ENCODE peak calls at places on chromosomes 7 and 10, in nine cellular contexts. K is progenitor cell of endocrine pancreas, V is Calu3, X is choroid plexus epithelial cell, P is SK-N-SH, R is mucosa of descending colon, L is HFF-Myc, U is stomach, A is left ventricle myocardium inferior. C is an unnamed sample.

GRCh38 chr10:3852147-3852904 is 67.3 kb upstream of the KLF6 start:
- DNase-seq in K (peak; percentile 29), V (peak; percentile 80), X (peak; percentile 99), P (no peak), R (peak; percentile 76), L (peak; percentile 91), U (peak; percentile 93), A (peak; percentile 34), C (peak; percentile 58)

GRCh38 chr10:86960003-86960862 is 1.8 kb downstream of the SNCG start:
- DNase-seq in K (no peak), V (peak; percentile 57), X (peak; percentile 67), P (peak; percentile 76), R (peak; percentile 58), L (no peak), U (no peak), A (peak; percentile 39), C (peak; percentile 80)

GRCh38 chr7:69254643-69255042 is 343.6 kb upstream of the AUTS2 start:
- DNase-seq in K (no peak), V (no peak), X (no peak), P (no peak), R (no peak), L (no peak), U (no peak), A (no peak), C (no peak)

GRCh38 chr10:80265740-80266512 is 23.5 kb downstream of the MAT1A start:
- DNase-seq in K (no peak), V (no peak), X (no peak), P (no peak), R (no peak), L (no peak), U (no peak), A (no peak), C (no peak)

GRCh38 chr10:526651-527312 is 162.7 kb downstream of the DIP2C start:
- DNase-seq in K (no peak), V (no peak), X (no peak), P (no peak), R (no peak), L (no peak), U (no peak), A (no peak), C (no peak)

GRCh38 chr7:8154290-8154689 is 107.7 kb downstream of the ICA1 start:
- DNase-seq in K (no peak), V (no peak), X (no peak), P (peak; percentile 31), R (no peak), L (no peak), U (no peak), A (no peak), C (no peak)

GRCh38 chr7:5699951-5700384 is 81.5 kb downstream of the RNF216 start:
- DNase-seq in K (no peak), V (no peak), X (peak; percentile 75), P (no peak), R (no peak), L (no peak), U (no peak), A (no peak), C (peak; percentile 53)

GRCh38 chr7:152597514-152597913 is 78.4 kb downstream of the XRCC2 start:
- DNase-seq in K (no peak), V (no peak), X (peak; percentile 2), P (no peak), R (no peak), L (peak; percentile 20), U (peak; percentile 15), A (no peak), C (no peak)

GRCh38 chr7:142883145-142883544 is 2.4 kb downstream of the TRPV6 start:
- DNase-seq in K (no peak), V (no peak), X (no peak), P (no peak), R (no peak), L (no peak), U (no peak), A (no peak), C (no peak)

GRCh38 chr7:142881586-142882337 is 3.8 kb downstream of the TRPV6 start:
- DNase-seq in K (peak; percentile 8), V (no peak), X (no peak), P (no peak), R (no peak), L (no peak), U (no peak), A (no peak), C (no peak)

GRCh38 chr7:142882338-142882678 is 3.2 kb downstream of the TRPV6 start:
- DNase-seq in K (no peak), V (no peak), X (no peak), P (no peak), R (no peak), L (no peak), U (no peak), A (no peak), C (no peak)

GRCh38 chr7:142879060-142879459 is 6.5 kb downstream of the TRPV6 start:
- DNase-seq in K (no peak), V (no peak), X (no peak), P (no peak), R (no peak), L (no peak), U (no peak), A (no peak), C (no peak)

GRCh38 chr7:142880886-142881505 is 4.5 kb downstream of the TRPV6 start:
- DNase-seq in K (peak; percentile 11), V (peak; percentile 63), X (peak; percentile 58), P (peak; percentile 73), R (no peak), L (no peak), U (peak; percentile 58), A (no peak), C (peak; percentile 74)
- TF ChIP-seq CTCF in K (peak; percentile 61), V (peak; percentile 92), X (peak; percentile 92), P (peak; percentile 75), R (peak; percentile 65), L (peak; percentile 87), U (no peak), A (peak; percentile 68), C (peak; percentile 67)

DNA sequence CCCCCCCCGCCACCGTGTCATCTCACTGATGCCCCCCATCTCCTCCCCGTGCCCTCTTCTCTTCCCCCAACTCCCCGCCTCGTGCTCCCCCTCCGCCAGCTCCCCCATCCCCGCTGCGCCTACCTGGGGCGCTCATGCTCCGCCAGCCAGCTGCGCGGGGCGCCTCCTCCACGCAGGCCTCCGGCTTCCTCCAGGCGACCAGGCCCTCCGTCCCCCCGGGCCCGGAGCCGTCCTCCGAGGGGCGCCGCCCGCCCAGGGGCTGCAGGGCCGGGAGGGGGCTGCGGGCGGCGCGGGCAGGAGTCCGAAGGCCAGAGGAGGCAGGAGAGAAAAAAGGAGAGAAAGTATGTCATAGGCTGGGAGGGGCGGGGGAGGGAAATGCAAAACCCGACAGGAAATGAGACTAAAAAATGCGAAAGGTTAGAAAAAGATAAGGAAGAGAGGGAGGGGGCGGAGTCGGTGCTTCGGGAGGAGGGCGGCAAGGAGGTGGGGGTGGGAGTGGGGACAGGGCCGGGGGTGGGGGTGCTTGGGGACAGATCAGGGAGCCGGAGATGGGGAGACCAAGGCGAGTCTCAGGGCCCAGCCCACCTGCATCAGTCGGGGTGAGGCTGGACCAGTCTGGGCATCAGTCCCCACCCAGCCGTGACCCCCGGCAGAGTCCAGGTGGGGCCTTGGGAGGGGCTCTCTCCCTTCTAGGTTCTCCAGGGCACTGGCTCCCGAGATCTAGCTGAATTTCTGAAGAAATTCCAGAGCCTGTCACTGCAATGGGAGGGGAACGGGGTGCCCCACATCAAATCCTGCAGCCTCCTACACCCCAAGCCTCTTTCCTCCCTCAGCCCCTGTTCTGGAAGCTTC is at the start of gene CARD11:
- DNase-seq in K (no peak), V (peak; percentile 48), X (no peak), P (peak; percentile 47), R (peak; percentile 34), L (no peak), U (no peak), A (no peak), C (peak; percentile 85)
- TF ChIP-seq CTCF in K (no peak), V (no peak), X (no peak), P (no peak), R (no peak), L (no peak), U (no peak), A (no peak), C (no peak)

GRCh38 chr7:16603633-16604032 is 41.9 kb downstream of the ANKMY2 start:
- DNase-seq in K (no peak), V (peak; percentile 56), X (no peak), P (no peak), R (no peak), L (no peak), U (no peak), A (no peak), C (no peak)

GRCh38 chr7:16599860-16600259 is 45.7 kb downstream of the ANKMY2 start:
- DNase-seq in K (no peak), V (peak; percentile 28), X (no peak), P (no peak), R (no peak), L (no peak), U (no peak), A (no peak), C (no peak)

GRCh38 chr7:16606704-16607103 is 38.9 kb downstream of the ANKMY2 start:
- DNase-seq in K (no peak), V (no peak), X (no peak), P (no peak), R (no peak), L (no peak), U (no peak), A (no peak), C (no peak)

GRCh38 chr7:16609842-16610450 is 35.6 kb downstream of the ANKMY2 start:
- DNase-seq in K (no peak), V (peak; percentile 44), X (peak; percentile 74), P (no peak), R (no peak), L (no peak), U (no peak), A (no peak), C (no peak)

DNA sequence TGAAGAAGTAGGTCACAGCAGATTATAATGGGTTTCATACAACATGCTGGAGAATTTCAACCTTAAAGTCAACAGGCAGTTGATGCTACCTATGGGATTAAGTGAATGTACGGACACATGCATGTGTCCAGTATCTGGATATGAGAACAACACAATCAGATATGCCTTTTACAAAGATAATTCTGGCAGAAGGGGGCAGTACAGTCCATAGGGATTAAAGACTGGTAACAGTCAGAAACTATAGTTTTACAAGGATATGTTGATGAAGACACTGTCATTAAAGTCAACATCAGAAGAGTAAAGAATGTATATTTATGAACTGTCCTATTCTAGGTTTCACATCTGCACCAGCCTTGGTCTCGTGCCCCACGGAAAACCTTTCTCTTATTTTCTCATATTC is 41.5 kb downstream of the ANKMY2 start:
- DNase-seq in K (no peak), V (no peak), X (peak; percentile 65), P (no peak), R (no peak), L (no peak), U (no peak), A (no peak), C (no peak)
- TF ChIP-seq CTCF in K (no peak), V (no peak), X (peak; percentile 52), P (peak; percentile 41), R (no peak), L (no peak), U (no peak), A (peak; percentile 35), C (no peak)

GRCh38 chr7:127245582-127245981 is 7.2 kb downstream of the GRM8 start:
- DNase-seq in K (no peak), V (no peak), X (no peak), P (no peak), R (no peak), L (no peak), U (no peak), A (no peak), C (no peak)

DNA sequence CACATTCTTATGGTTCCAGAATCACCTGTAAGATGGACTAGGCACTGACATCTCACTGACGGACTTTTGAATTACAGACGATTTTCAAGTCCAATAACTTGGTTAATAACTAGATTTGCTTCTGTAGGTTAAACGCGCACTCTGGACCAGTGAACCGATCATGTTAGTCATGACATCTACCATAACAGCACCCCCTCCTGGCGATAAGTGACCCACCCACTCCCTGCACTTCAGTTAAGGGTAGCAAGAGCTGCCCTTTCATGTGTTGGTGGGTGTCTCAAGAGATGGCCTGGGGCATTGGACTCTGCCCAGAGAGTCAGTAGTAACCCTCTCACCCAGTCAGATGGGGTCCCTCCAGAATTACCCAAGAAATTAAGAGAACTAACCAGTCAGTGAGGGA is 12.9 kb downstream of the GRM8 start:
- DNase-seq in K (no peak), V (no peak), X (no peak), P (no peak), R (no peak), L (no peak), U (no peak), A (no peak), C (no peak)
- TF ChIP-seq CTCF in K (peak; percentile 22), V (no peak), X (peak; percentile 1), P (peak; percentile 37), R (no peak), L (peak; percentile 27), U (no peak), A (no peak), C (no peak)